ENCODE peak calls at places on chromosomes 16 and 17, in eight cellular contexts. Z is central memory CD4-positive, alpha-beta T cell; W is iPS-NIHi11; Y is HFF-Myc; K is AG04450; S is GM19239; I is GM23338; F is WTC11. L is an unnamed sample.

GRCh38 chr17:4533522-4534502 is 21.4 kb downstream of the MYBBP1A start:
- DNase-seq in Z (no peak), W (peak), Y (no peak), K (no peak), S (no peak), I (no peak), F (no peak), L (no peak)

GRCh38 chr17:8846768-8847211 is 20.7 kb downstream of the PIK3R6 start:
- DNase-seq in Z (no peak), W (peak), Y (peak), K (no peak), S (no peak), I (peak), F (no peak), L (peak)

GRCh38 chr16:65746941-65747340 is 619.5 kb upstream of the CDH5 start:
- DNase-seq in Z (no peak), W (no peak), Y (no peak), K (no peak), S (no peak), I (no peak), F (no peak), L (no peak)

GRCh38 chr17:67982686-67983085 is 13.6 kb downstream of the C17orf58 start:
- DNase-seq in Z (no peak), W (no peak), Y (no peak), K (no peak), S (no peak), I (no peak), F (no peak), L (no peak)

GRCh38 chr17:82754297-82755208 is 2.7 kb downstream of the TBCD start:
- DNase-seq in Z (no peak), W (peak), Y (no peak), K (no peak), S (no peak), I (peak), F (peak), L (no peak)

GRCh38 chr17:33664116-33664840 is 371.2 kb upstream of the ASIC2 start:
- DNase-seq in Z (no peak), W (no peak), Y (no peak), K (no peak), S (no peak), I (no peak), F (no peak), L (no peak)

GRCh38 chr17:13601317-13601775 is 383 bp downstream of the HS3ST3A1 start:
- DNase-seq in Z (no peak), W (peak), Y (no peak), K (no peak), S (no peak), I (peak), F (peak), L (no peak)

GRCh38 chr16:22694887-22695382 is 119.0 kb upstream of the HS3ST2 start:
- DNase-seq in Z (no peak), W (no peak), Y (no peak), K (peak), S (no peak), I (no peak), F (no peak), L (peak)

GRCh38 chr17:36000730-36001108 is 634 bp downstream of the CCL15 start:
- DNase-seq in Z (no peak), W (no peak), Y (no peak), K (no peak), S (no peak), I (no peak), F (no peak), L (no peak)

GRCh38 chr16:81901483-81901882 is 109.8 kb downstream of the SDR42E1 start:
- DNase-seq in Z (no peak), W (no peak), Y (no peak), K (no peak), S (no peak), I (no peak), F (no peak), L (no peak)

GRCh38 chr16:70746040-70746707 is 54.8 kb downstream of the VAC14 start:
- DNase-seq in Z (no peak), W (no peak), Y (peak), K (no peak), S (no peak), I (no peak), F (no peak), L (peak)

GRCh38 chr17:13114601-13115024 is 96.8 kb upstream of the ELAC2 start:
- DNase-seq in Z (no peak), W (peak), Y (peak), K (peak), S (peak), I (peak), F (peak), L (peak)

GRCh38 chr17:44927696-44928095 is 12.4 kb upstream of the GFAP start:
- DNase-seq in Z (no peak), W (no peak), Y (no peak), K (no peak), S (no peak), I (no peak), F (no peak), L (no peak)

GRCh38 chr17:76716146-76716833 is 5.5 kb upstream of the MXRA7 start:
- DNase-seq in Z (peak), W (no peak), Y (peak), K (peak), S (no peak), I (no peak), F (no peak), L (no peak)

GRCh38 chr16:2091722-2092620 is 43.7 kb downstream of the PKD1 start:
- DNase-seq in Z (no peak), W (no peak), Y (no peak), K (no peak), S (no peak), I (peak), F (peak), L (no peak)

GRCh38 chr17:37779554-37779953 is 34.7 kb upstream of the HNF1B start:
- DNase-seq in Z (no peak), W (no peak), Y (no peak), K (no peak), S (no peak), I (no peak), F (no peak), L (peak)

GRCh38 chr16:50121721-50122445 is 31.2 kb upstream of the TENT4B start:
- DNase-seq in Z (peak), W (no peak), Y (no peak), K (no peak), S (peak), I (peak), F (no peak), L (no peak)

GRCh38 chr17:53490447-53490968 is 332.2 kb upstream of the KIF2B start:
- DNase-seq in Z (no peak), W (no peak), Y (no peak), K (no peak), S (no peak), I (no peak), F (no peak), L (no peak)

GRCh38 chr17:40068129-40068581 is 5.4 kb downstream of the THRA start:
- DNase-seq in Z (no peak), W (no peak), Y (no peak), K (no peak), S (no peak), I (no peak), F (no peak), L (no peak)

GRCh38 chr17:16250635-16251034 is 33.6 kb downstream of the PIGL start:
- DNase-seq in Z (no peak), W (no peak), Y (no peak), K (no peak), S (no peak), I (no peak), F (no peak), L (peak)

GRCh38 chr17:81493198-81494038 is 19.2 kb downstream of the ACTG1 start:
- DNase-seq in Z (no peak), W (peak), Y (no peak), K (no peak), S (no peak), I (no peak), F (no peak), L (no peak)

GRCh38 chr17:31582151-31582907 is 190.9 kb downstream of the RAB11FIP4 start:
- DNase-seq in Z (no peak), W (no peak), Y (no peak), K (no peak), S (peak), I (no peak), F (no peak), L (no peak)

GRCh38 chr16:1102333-1102700 is 6.3 kb upstream of the C1QTNF8 start:
- DNase-seq in Z (no peak), W (no peak), Y (no peak), K (no peak), S (no peak), I (no peak), F (no peak), L (no peak)

GRCh38 chr16:14300631-14301149 is 229.6 kb downstream of the MRTFB start:
- DNase-seq in Z (no peak), W (peak), Y (peak), K (no peak), S (peak), I (peak), F (peak), L (peak)

GRCh38 chr16:54974391-54974790 is 43.7 kb downstream of the IRX5 start:
- DNase-seq in Z (no peak), W (no peak), Y (no peak), K (no peak), S (no peak), I (no peak), F (no peak), L (no peak)

GRCh38 chr17:70713694-70714093 is 544.4 kb downstream of the KCNJ2 start:
- DNase-seq in Z (no peak), W (no peak), Y (no peak), K (no peak), S (no peak), I (no peak), F (no peak), L (no peak)

GRCh38 chr17:58219789-58220183 is 731 bp upstream of the MKS1 start:
- DNase-seq in Z (no peak), W (no peak), Y (no peak), K (no peak), S (no peak), I (no peak), F (no peak), L (no peak)

GRCh38 chr17:35588196-35588920 is 1.2 kb downstream of the AP2B1 start:
- DNase-seq in Z (no peak), W (no peak), Y (no peak), K (no peak), S (no peak), I (peak), F (no peak), L (no peak)

GRCh38 chr17:8900626-8901585 is 33.4 kb upstream of the PIK3R6 start:
- DNase-seq in Z (no peak), W (no peak), Y (no peak), K (no peak), S (no peak), I (peak), F (no peak), L (no peak)

GRCh38 chr17:39164675-39165143 is 1.3 kb downstream of the ARL5C start:
- DNase-seq in Z (peak), W (peak), Y (peak), K (peak), S (peak), I (peak), F (peak), L (peak)

GRCh38 chr17:72683506-72684404 is 408.7 kb downstream of the SLC39A11 start:
- DNase-seq in Z (no peak), W (peak), Y (no peak), K (peak), S (no peak), I (no peak), F (no peak), L (peak)

GRCh38 chr16:88699180-88699579 is 7.0 kb downstream of the RNF166 start:
- DNase-seq in Z (no peak), W (no peak), Y (no peak), K (no peak), S (no peak), I (no peak), F (no peak), L (no peak)

GRCh38 chr17:31581491-31581890 is 190.0 kb downstream of the RAB11FIP4 start:
- DNase-seq in Z (no peak), W (no peak), Y (no peak), K (no peak), S (no peak), I (no peak), F (no peak), L (no peak)

GRCh38 chr17:50331085-50331791 is 14.7 kb upstream of the XYLT2 start:
- DNase-seq in Z (no peak), W (no peak), Y (no peak), K (peak), S (no peak), I (no peak), F (no peak), L (peak)